ENCODE peak calls at places on chromosomes 2 and 18, in seven cellular contexts. B is uterus; D is ovary; K is naive thymus-derived CD4-positive, alpha-beta T cell; P is SJSA1; Y is heart left ventricle; I is IMR-90. L is an unnamed sample.

GRCh38 chr2:3301001-3301400 is 76.6 kb downstream of the EIPR1 start:
- DNase-seq in D (no peak), P (no peak), Y (no peak), K (no peak), I (peak; percentile 41), B (no peak), L (no peak)

GRCh38 chr2:3264010-3264744 is 113.4 kb downstream of the EIPR1 start:
- DNase-seq in D (no peak), I (no peak), B (no peak), P (no peak), K (no peak), Y (no peak), L (no peak)

GRCh38 chr2:26942543-26943295 is 27.7 kb upstream of the MAPRE3 start:
- DNase-seq in I (peak; percentile 48), K (peak; percentile 59), D (no peak), P (peak; percentile 47), B (peak; percentile 57), Y (peak; percentile 50), L (peak; percentile 36)

GRCh38 chr2:234623521-234623991 is 126.7 kb upstream of the ARL4C start:
- DNase-seq in P (no peak), D (no peak), Y (no peak), I (no peak), B (no peak), K (no peak), L (no peak)

GRCh38 chr2:112582314-112582746 is 2.1 kb upstream of the CHCHD5 start:
- DNase-seq in D (no peak), K (peak; percentile 56), I (peak; percentile 68), Y (no peak), B (no peak), P (peak; percentile 62), L (no peak)

GRCh38 chr2:241948299-241948897 is 78.9 kb downstream of the RTP5 start:
- DNase-seq in I (no peak), Y (no peak), K (no peak), P (no peak), B (no peak), D (no peak), L (no peak)

GRCh38 chr2:130376433-130377293 is 20.8 kb downstream of the PTPN18 start:
- DNase-seq in I (no peak), B (no peak), P (no peak), D (no peak), K (no peak), Y (no peak), L (no peak)

GRCh38 chr18:27583466-27583865 is 398.4 kb upstream of the CHST9 start:
- DNase-seq in D (no peak), P (no peak), I (no peak), B (no peak), K (no peak), Y (no peak), L (no peak)

GRCh38 chr18:45910405-45911023 is 56.6 kb downstream of the EPG5 start:
- DNase-seq in I (peak; percentile 49), Y (peak; percentile 32), K (peak; percentile 58), P (peak; percentile 33), B (no peak), D (peak; percentile 24), L (peak; percentile 12)

GRCh38 chr2:173972636-173973035 is 7.5 kb upstream of the SP3 start:
- DNase-seq in B (no peak), I (peak; percentile 60), K (no peak), D (no peak), P (peak; percentile 44), Y (no peak), L (no peak)

GRCh38 chr2:8475349-8476045 is 206.4 kb upstream of the ID2 start:
- DNase-seq in I (no peak), K (no peak), B (no peak), D (peak; percentile 3), Y (no peak), P (no peak), L (peak; percentile 47)

GRCh38 chr2:28613616-28614501 is 118.0 kb downstream of the PLB1 start:
- DNase-seq in B (no peak), P (no peak), I (peak; percentile 92), Y (no peak), K (peak; percentile 28), D (no peak), L (peak; percentile 5)

GRCh38 chr2:45008296-45009129 is 739 bp downstream of the SIX2 start:
- DNase-seq in B (no peak), K (no peak), I (peak; percentile 2), Y (no peak), P (peak; percentile 10), D (no peak), L (no peak)

GRCh38 chr2:217915706-217916105 is 87.1 kb downstream of the TNS1 start:
- DNase-seq in P (peak; percentile 72), K (no peak), B (peak; percentile 29), D (no peak), I (no peak), Y (no peak), L (no peak)

GRCh38 chr2:117985092-117985491 is 28.8 kb downstream of the CCDC93 start:
- DNase-seq in K (no peak), P (no peak), B (no peak), I (no peak), D (no peak), Y (no peak), L (no peak)

GRCh38 chr2:120746179-120746549 is 10.5 kb downstream of the GLI2 start:
- DNase-seq in I (no peak), Y (no peak), D (no peak), B (no peak), K (no peak), P (no peak), L (no peak)

GRCh38 chr2:64013053-64013452 is 6.2 kb downstream of the VPS54 start:
- DNase-seq in P (no peak), D (no peak), K (no peak), Y (no peak), B (no peak), I (no peak), L (no peak)

GRCh38 chr18:44672506-44672905 is 8.2 kb upstream of the SETBP1 start:
- DNase-seq in D (no peak), P (no peak), B (no peak), Y (no peak), I (no peak), K (no peak), L (no peak)

GRCh38 chr2:216486708-216487107 is 11.9 kb upstream of the RPL37A start:
- DNase-seq in K (no peak), I (no peak), B (no peak), D (no peak), P (no peak), Y (no peak), L (no peak)

GRCh38 chr18:58687871-58688308 is 16.6 kb downstream of the MALT1 start:
- DNase-seq in D (no peak), Y (no peak), K (peak; percentile 86), P (no peak), I (no peak), B (no peak), L (peak; percentile 45)

GRCh38 chr2:85851253-85851955 is 37.4 kb downstream of the ST3GAL5 start:
- DNase-seq in I (no peak), B (peak; percentile 69), Y (no peak), K (peak; percentile 13), P (no peak), D (peak; percentile 39), L (no peak)
- H3K27ac ChIP-seq in I (no peak overlapping the region), B (peak overlapping the region; percentile 71), Y (no peak overlapping the region), K (peak overlapping the region; percentile 91), P (no peak overlapping the region), D (no peak overlapping the region), L (peak overlapping the region; percentile 85)

DNA sequence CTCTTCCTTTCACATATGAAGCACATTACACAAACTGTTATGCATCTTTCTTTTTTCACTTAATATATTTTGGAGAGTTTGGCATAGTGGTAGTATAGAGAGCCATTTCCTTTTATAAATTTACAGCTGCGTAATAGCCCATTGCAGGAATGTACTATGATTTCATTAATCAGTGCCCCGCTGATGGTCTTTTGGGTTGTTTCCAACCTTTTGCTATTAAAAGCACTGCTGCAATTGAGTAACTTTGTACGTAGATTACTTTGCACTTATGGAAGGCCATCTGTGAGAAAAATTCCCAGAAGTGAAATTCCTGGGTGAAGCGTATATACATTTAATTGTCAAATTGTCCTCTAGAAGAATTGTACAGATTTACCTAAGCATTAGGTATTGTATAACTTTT is 565.3 kb upstream of the ZNF804A start:
- DNase-seq in Y (no peak), B (no peak), P (no peak), D (no peak), I (no peak), K (no peak), L (no peak)
- H3K4me1 ChIP-seq in Y (peaks cover 8% of the 10 kb centered on the region), B (no peaks in the 10 kb centered on the region), P (no peaks in the 10 kb centered on the region), D (no peaks in the 10 kb centered on the region), I (no peaks in the 10 kb centered on the region), K (no peaks in the 10 kb centered on the region), L (no peaks in the 10 kb centered on the region)

DNA sequence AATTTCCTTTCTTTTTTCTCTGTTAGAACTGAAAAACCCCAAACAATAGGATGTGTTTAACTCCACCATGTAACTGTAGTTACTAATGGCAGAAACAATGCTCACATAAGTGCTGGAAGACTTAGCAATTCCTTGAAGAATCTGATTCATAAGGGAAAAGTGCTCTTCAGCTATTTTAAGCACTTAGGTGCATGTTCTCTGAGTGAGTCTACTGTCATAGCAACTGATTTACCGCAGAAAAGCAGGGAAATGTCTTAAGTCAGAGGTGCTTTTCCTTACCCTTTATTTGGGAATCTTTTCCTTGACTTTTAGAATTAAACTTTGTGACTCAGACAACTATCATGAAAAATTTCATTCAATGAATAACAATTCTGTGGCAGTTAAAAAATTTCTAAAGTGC is 65.4 kb upstream of the NABP1 start:
- DNase-seq in B (no peak), Y (no peak), I (peak; percentile 97), D (no peak), K (no peak), P (peak; percentile 88), L (no peak)
- H3K27ac ChIP-seq in B (no peak overlapping the region), Y (no peak overlapping the region), I (no peak overlapping the region), D (no peak overlapping the region), K (no peak overlapping the region), P (peak overlapping the region; percentile 94), L (no peak overlapping the region)

GRCh38 chr2:101114268-101114783 is 36.9 kb downstream of the TBC1D8 start:
- DNase-seq in I (no peak), B (no peak), D (no peak), K (no peak), P (no peak), Y (no peak), L (no peak)
- H3K4me1 ChIP-seq in I (peaks cover 9% of the 10 kb centered on the region), B (peaks cover 32% of the 10 kb centered on the region), D (peaks cover 8% of the 10 kb centered on the region), K (no peaks in the 10 kb centered on the region), P (peaks cover 45% of the 10 kb centered on the region), Y (peaks cover 92% of the 10 kb centered on the region), L (no peaks in the 10 kb centered on the region)